ENCODE peak calls at places on chromosomes 12 and 14, in nine cellular contexts. Y is GM12864; S is effector memory CD4-positive, alpha-beta T cell; R is nephron progenitor cell; P is HuH-7.5; Z is tibial nerve; T is activated T-cell treated with anti-CD3 and anti-CD28 coated beads, Interleukin-2, amount 50 U/mL, for 4 hours; X is progenitor cell of endocrine pancreas; U is astrocyte of the cerebellum. D is an unnamed sample.

GRCh38 chr14:81219210-81219820 is 1.4 kb downstream of the GTF2A1 start:
- DNase-seq in P (peak), S (peak), X (peak), Z (peak), T (peak), U (peak), Y (peak), R (peak), D (peak)

GRCh38 chr12:21528953-21529352 is 2.9 kb downstream of the SPX start:
- DNase-seq in X (no peak), P (no peak), T (no peak), R (no peak), S (no peak), U (peak), Y (no peak), Z (no peak), D (no peak)

GRCh38 chr12:1173806-1174617 is 183.0 kb downstream of the ERC1 start:
- DNase-seq in R (no peak), S (no peak), P (no peak), U (no peak), Z (no peak), Y (no peak), T (no peak), X (no peak), D (no peak)

GRCh38 chr12:106831699-106832098 is 57.2 kb downstream of the RIC8B start:
- DNase-seq in S (no peak), Y (no peak), R (no peak), U (no peak), X (no peak), P (no peak), T (no peak), Z (no peak), D (no peak)

GRCh38 chr12:3820122-3820521 is 53.1 kb downstream of the PARP11 start:
- DNase-seq in R (no peak), X (no peak), S (no peak), U (no peak), P (no peak), T (no peak), Z (no peak), Y (no peak), D (no peak)

GRCh38 chr14:100237735-100238418 is 1.1 kb upstream of the YY1 start:
- DNase-seq in U (no peak), Y (no peak), Z (peak), R (peak), P (no peak), S (no peak), X (no peak), T (peak), D (peak)

GRCh38 chr14:74616507-74616906 is 4.5 kb upstream of the LTBP2 start:
- DNase-seq in S (no peak), X (no peak), T (no peak), R (no peak), P (no peak), U (no peak), Y (no peak), Z (no peak), D (no peak)

GRCh38 chr12:117127933-117128823 is 29.0 kb upstream of the TESC start:
- DNase-seq in Y (no peak), X (no peak), T (no peak), R (no peak), S (no peak), P (no peak), U (no peak), Z (no peak), D (no peak)

GRCh38 chr12:42981379-42981778 is 391.8 kb upstream of the PRICKLE1 start:
- DNase-seq in P (no peak), Y (no peak), T (no peak), X (no peak), U (no peak), Z (no peak), R (no peak), S (no peak), D (no peak)

GRCh38 chr14:69101331-69101826 is 51.5 kb downstream of the DCAF5 start:
- DNase-seq in Z (peak), S (no peak), R (no peak), P (no peak), U (peak), Y (no peak), X (no peak), T (no peak), D (no peak)

GRCh38 chr14:32121948-32122347 is 44.8 kb downstream of the ARHGAP5 start:
- DNase-seq in Y (no peak), R (no peak), T (no peak), S (no peak), U (no peak), X (no peak), Z (no peak), P (no peak), D (no peak)

GRCh38 chr12:54439521-54440255 is 20.6 kb upstream of the ITGA5 start:
- DNase-seq in R (no peak), U (peak), Y (no peak), P (peak), Z (no peak), T (no peak), X (no peak), S (no peak), D (no peak)

GRCh38 chr12:132222096-132222807 is 78.0 kb downstream of the NOC4L start:
- DNase-seq in R (peak), Y (no peak), X (no peak), U (no peak), P (no peak), S (peak), Z (no peak), T (peak), D (peak)

GRCh38 chr12:1205512-1206060 is 214.6 kb downstream of the ERC1 start:
- DNase-seq in P (no peak), Y (no peak), U (no peak), S (no peak), X (no peak), T (no peak), Z (no peak), R (no peak), D (no peak)

GRCh38 chr12:78887008-78887407 is 22.4 kb downstream of the SYT1 start:
- DNase-seq in Y (no peak), R (no peak), Z (no peak), U (peak), S (no peak), X (no peak), P (no peak), T (no peak), D (no peak)

GRCh38 chr14:98931911-98932310 is 340.1 kb downstream of the BCL11B start:
- DNase-seq in X (no peak), R (no peak), Z (no peak), P (no peak), S (peak), U (no peak), Y (no peak), T (peak), D (no peak)

GRCh38 chr12:103742349-103742784 is 98.7 kb downstream of the NT5DC3 start:
- DNase-seq in Y (no peak), Z (no peak), T (no peak), U (no peak), X (no peak), P (no peak), R (no peak), S (no peak), D (no peak)

GRCh38 chr12:57632898-57633825 is at the start of gene B4GALNT1:
- DNase-seq in P (peak), Y (no peak), U (no peak), R (peak), X (peak), Z (no peak), T (peak), S (no peak), D (peak)

GRCh38 chr14:73471582-73472181 is 13.3 kb upstream of the NUMB start:
- DNase-seq in R (no peak), Y (no peak), U (no peak), Z (no peak), P (no peak), T (no peak), X (no peak), S (no peak), D (no peak)

GRCh38 chr12:98354520-98354919 is 160.9 kb upstream of the TMPO start:
- DNase-seq in U (no peak), Z (no peak), S (no peak), Y (no peak), R (no peak), X (no peak), P (no peak), T (no peak), D (no peak)

D was measured in endothelial cell.